ENCODE peak calls at places on chromosome 14, in ten cellular contexts. Z is AG10803; B is fibroblast of lung; E is IMR-90; U is ascending aorta; A is CD8-positive, alpha-beta T cell; I is right lobe of liver; O is BE2C; N is mucosa of descending colon; M is cardiac muscle cell. F is an unnamed sample.

GRCh38 chr14:101551729-101552595 is 9.3 kb upstream of the DIO3 start:
- DNase-seq in Z (no peak), B (no peak), E (no peak), U (no peak), A (no peak), I (no peak), O (no peak), N (peak), M (no peak), F (no peak)

GRCh38 chr14:92922883-92923743 is at the start of gene CHGA:
- DNase-seq in Z (peak), B (peak), E (peak), U (no peak), A (peak), I (no peak), O (peak), N (peak), M (peak), F (peak)

GRCh38 chr14:44316647-44317432 is 190.2 kb downstream of the FSCB start:
- DNase-seq in Z (peak), B (peak), E (peak), U (no peak), A (no peak), I (no peak), O (no peak), N (peak), M (no peak), F (peak)

GRCh38 chr14:67645414-67645813 is 25.7 kb downstream of the ARG2 start:
- DNase-seq in Z (no peak), B (no peak), E (no peak), U (no peak), A (no peak), I (no peak), O (no peak), N (no peak), M (no peak), F (no peak)

GRCh38 chr14:62002636-62003035 is 240.4 kb downstream of the SNAPC1 start:
- DNase-seq in Z (no peak), B (no peak), E (peak), U (no peak), A (no peak), I (no peak), O (no peak), N (no peak), M (no peak), F (peak)

GRCh38 chr14:20986811-20987210 is 3.0 kb upstream of the METTL17 start:
- DNase-seq in Z (peak), B (peak), E (peak), U (peak), A (no peak), I (no peak), O (no peak), N (no peak), M (no peak), F (peak)

GRCh38 chr14:72948481-72949138 is 22.3 kb downstream of the DCAF4 start:
- DNase-seq in Z (peak), B (peak), E (peak), U (peak), A (peak), I (no peak), O (peak), N (peak), M (peak), F (peak)

GRCh38 chr14:71583246-71583645 is 349.0 kb upstream of the RGS6 start:
- DNase-seq in Z (no peak), B (no peak), E (no peak), U (no peak), A (no peak), I (no peak), O (no peak), N (no peak), M (no peak), F (peak)

GRCh38 chr14:49586673-49587460 is 687 bp upstream of the RPS29 start:
- DNase-seq in Z (peak), B (peak), E (peak), U (no peak), A (peak), I (no peak), O (peak), N (peak), M (peak), F (peak)

GRCh38 chr14:78152246-78153068 is 17.7 kb upstream of the NRXN3 start:
- DNase-seq in Z (no peak), B (no peak), E (no peak), U (no peak), A (no peak), I (no peak), O (no peak), N (no peak), M (no peak), F (no peak)

GRCh38 chr14:94056579-94057308 is 24.3 kb downstream of the DDX24 start:
- DNase-seq in Z (no peak), B (peak), E (no peak), U (no peak), A (no peak), I (no peak), O (no peak), N (no peak), M (no peak), F (peak)

GRCh38 chr14:71651228-71651627 is 281.0 kb upstream of the RGS6 start:
- DNase-seq in Z (peak), B (peak), E (peak), U (peak), A (no peak), I (no peak), O (no peak), N (no peak), M (no peak), F (peak)

GRCh38 chr14:95151561-95151960 is 5.8 kb downstream of the DICER1 start:
- DNase-seq in Z (no peak), B (no peak), E (no peak), U (no peak), A (no peak), I (no peak), O (no peak), N (no peak), M (no peak), F (no peak)

GRCh38 chr14:52902971-52903385 is 47.9 kb downstream of the FERMT2 start:
- DNase-seq in Z (no peak), B (peak), E (peak), U (no peak), A (no peak), I (no peak), O (no peak), N (no peak), M (no peak), F (peak)

GRCh38 chr14:89343356-89343755 is 73.7 kb downstream of the FOXN3 start:
- DNase-seq in Z (no peak), B (no peak), E (no peak), U (no peak), A (no peak), I (no peak), O (no peak), N (no peak), M (no peak), F (no peak)

GRCh38 chr14:92819011-92819410 is 24.9 kb downstream of the GOLGA5 start:
- DNase-seq in Z (no peak), B (no peak), E (no peak), U (no peak), A (no peak), I (no peak), O (no peak), N (no peak), M (no peak), F (no peak)

GRCh38 chr14:66017960-66018359 is 468.2 kb upstream of the CCDC196 start:
- DNase-seq in Z (no peak), B (no peak), E (no peak), U (no peak), A (no peak), I (no peak), O (no peak), N (no peak), M (no peak), F (no peak)

GRCh38 chr14:50230601-50231474 is 540 bp downstream of the SOS2 start:
- DNase-seq in Z (peak), B (peak), E (peak), U (peak), A (peak), I (peak), O (peak), N (peak), M (peak), F (peak)

GRCh38 chr14:50087350-50088116 is 28.8 kb downstream of the VCPKMT start:
- DNase-seq in Z (no peak), B (no peak), E (no peak), U (no peak), A (no peak), I (no peak), O (peak), N (no peak), M (no peak), F (no peak)

GRCh38 chr14:82060219-82060618 is 526.6 kb upstream of the SEL1L start:
- DNase-seq in Z (no peak), B (no peak), E (no peak), U (no peak), A (no peak), I (no peak), O (no peak), N (no peak), M (no peak), F (no peak)

GRCh38 chr14:24605435-24606190 is 3.9 kb downstream of the GZMH start:
- DNase-seq in Z (peak), B (no peak), E (no peak), U (no peak), A (peak), I (peak), O (peak), N (peak), M (no peak), F (no peak)

GRCh38 chr14:69848903-69849391 is 30.3 kb upstream of the SMOC1 start:
- DNase-seq in Z (no peak), B (no peak), E (no peak), U (no peak), A (no peak), I (no peak), O (no peak), N (no peak), M (no peak), F (no peak)

GRCh38 chr14:25400607-25401206 is 350.8 kb upstream of the STXBP6 start:
- DNase-seq in Z (peak), B (peak), E (peak), U (no peak), A (no peak), I (no peak), O (peak), N (no peak), M (peak), F (peak)

GRCh38 chr14:62844546-62844945 is 200.7 kb downstream of the KCNH5 start:
- DNase-seq in Z (no peak), B (no peak), E (no peak), U (no peak), A (no peak), I (no peak), O (no peak), N (no peak), M (no peak), F (no peak)

GRCh38 chr14:91307652-91308051 is 63.1 kb upstream of the GPR68 start:
- DNase-seq in Z (no peak), B (no peak), E (no peak), U (no peak), A (no peak), I (no peak), O (no peak), N (no peak), M (no peak), F (no peak)

GRCh38 chr14:100132903-100133510 is 26.4 kb downstream of the DEGS2 start:
- DNase-seq in Z (peak), B (no peak), E (no peak), U (no peak), A (no peak), I (no peak), O (peak), N (no peak), M (no peak), F (no peak)

GRCh38 chr14:32567543-32568384 is 238.7 kb downstream of the AKAP6 start:
- DNase-seq in Z (peak), B (peak), E (peak), U (no peak), A (no peak), I (no peak), O (no peak), N (no peak), M (no peak), F (peak)

GRCh38 chr14:29352681-29353080 is 575.0 kb downstream of the PRKD1 start:
- DNase-seq in Z (peak), B (no peak), E (no peak), U (no peak), A (no peak), I (no peak), O (no peak), N (no peak), M (no peak), F (peak)

GRCh38 chr14:23209651-23210423 is 26.4 kb upstream of the SLC7A8 start:
- DNase-seq in Z (no peak), B (peak), E (peak), U (no peak), A (no peak), I (no peak), O (no peak), N (no peak), M (no peak), F (peak)

GRCh38 chr14:101101456-101102056 is 198.0 kb upstream of the RTL1 start:
- DNase-seq in Z (no peak), B (peak), E (no peak), U (peak), A (peak), I (no peak), O (no peak), N (no peak), M (no peak), F (no peak)

GRCh38 chr14:27015046-27015445 is 417.2 kb upstream of the NOVA1 start:
- DNase-seq in Z (no peak), B (no peak), E (no peak), U (no peak), A (no peak), I (no peak), O (no peak), N (no peak), M (no peak), F (no peak)

GRCh38 chr14:73237786-73238261 is 518 bp downstream of the PAPLN start:
- DNase-seq in Z (no peak), B (peak), E (no peak), U (no peak), A (no peak), I (peak), O (no peak), N (no peak), M (peak), F (no peak)

GRCh38 chr14:50333010-50333409 is 20.9 kb downstream of the DMAC2L start:
- DNase-seq in Z (peak), B (peak), E (peak), U (peak), A (no peak), I (no peak), O (no peak), N (no peak), M (no peak), F (peak)

GRCh38 chr14:31326111-31326510 is 94.2 kb downstream of the HEATR5A start:
- DNase-seq in Z (peak), B (peak), E (peak), U (no peak), A (peak), I (no peak), O (no peak), N (no peak), M (no peak), F (peak)
- TF ChIP-seq CTCF in Z (peak), B (peak), E (peak), U (no peak), A (no peak), I (no peak), O (no peak), N (no peak), M (no peak), F (peak)

GRCh38 chr14:86087377-86087776 is 557.4 kb downstream of the FLRT2 start:
- DNase-seq in Z (no peak), B (no peak), E (no peak), U (no peak), A (no peak), I (no peak), O (no peak), N (no peak), M (no peak), F (no peak)
- H3K4me3 ChIP-seq in Z (no peak), B (no peak), E (no peak), U (no peak), A (no peak), I (no peak), O (no peak), N (no peak), M (no peak), F (no peak)

GRCh38 chr14:105480807-105481801 is 5.6 kb upstream of the CRIP1 start:
- DNase-seq in Z (peak), B (peak), E (peak), U (peak), A (peak), I (peak), O (peak), N (peak), M (peak), F (peak)

GRCh38 chr14:105480165-105480564 is 5.5 kb downstream of the CRIP2 start:
- DNase-seq in Z (no peak), B (no peak), E (no peak), U (no peak), A (no peak), I (no peak), O (no peak), N (peak), M (no peak), F (no peak)

GRCh38 chr14:105483300-105484068 is 3.2 kb upstream of the CRIP1 start:
- DNase-seq in Z (no peak), B (no peak), E (no peak), U (no peak), A (no peak), I (no peak), O (no peak), N (peak), M (no peak), F (no peak)

GRCh38 chr14:105482486-105483110 is 4.1 kb upstream of the CRIP1 start:
- DNase-seq in Z (no peak), B (no peak), E (no peak), U (no peak), A (no peak), I (no peak), O (no peak), N (peak), M (no peak), F (no peak)

DNA sequence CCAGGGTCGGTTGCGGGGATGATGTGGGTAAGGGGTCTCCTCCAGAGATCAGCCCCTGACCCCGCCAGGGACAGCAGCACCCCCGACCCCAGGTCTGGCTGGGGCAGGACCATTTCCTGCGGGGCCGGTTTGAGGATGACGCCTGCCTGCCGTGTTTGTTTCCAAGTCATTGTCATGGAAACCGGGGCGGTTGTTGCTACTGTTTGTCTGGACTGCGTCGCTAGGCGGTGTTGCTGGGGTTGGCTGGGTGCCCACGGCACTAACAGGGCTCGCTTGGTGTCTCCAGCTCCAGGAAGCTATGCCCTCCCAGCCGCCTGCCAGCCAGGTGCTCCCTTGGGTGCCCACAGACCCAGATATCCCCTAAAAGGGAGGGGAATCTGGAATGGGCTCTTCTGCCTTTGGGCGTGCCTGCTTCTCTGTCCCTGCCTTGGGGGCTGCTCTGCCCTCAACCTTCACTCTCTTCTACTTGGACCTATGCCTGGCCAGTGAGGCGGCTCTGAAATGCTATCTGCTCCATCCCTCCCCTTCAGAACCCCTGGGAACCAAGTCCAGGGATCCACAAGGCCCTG is 4.7 kb upstream of the CRIP1 start:
- DNase-seq in Z (peak), B (peak), E (peak), U (peak), A (peak), I (peak), O (peak), N (peak), M (no peak), F (peak)
- TF ChIP-seq CTCF in Z (peak), B (peak), E (peak), U (peak), A (no peak), I (peak), O (peak), N (no peak), M (peak), F (peak)

DNA sequence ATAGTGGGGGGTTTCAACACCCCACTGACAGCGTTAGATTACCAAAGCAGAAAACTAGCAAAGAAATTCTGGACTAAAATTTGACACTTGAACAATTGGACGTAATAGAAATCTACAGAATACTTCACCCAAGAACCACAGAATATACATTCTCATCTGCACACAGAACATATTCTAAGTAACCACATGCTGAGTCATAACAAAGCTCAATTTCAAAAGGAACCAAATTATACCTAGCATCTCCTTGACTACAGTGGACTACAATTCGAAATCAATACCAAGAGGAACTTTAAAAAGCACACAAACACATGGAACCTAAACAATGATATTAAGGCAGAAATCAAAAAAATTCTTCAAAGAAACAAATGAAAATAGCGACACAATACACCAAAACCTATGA is 871.6 kb upstream of the MDGA2 start:
- DNase-seq in Z (no peak), B (no peak), E (peak), U (no peak), A (no peak), I (no peak), O (no peak), N (no peak), M (no peak), F (no peak)
- H3K4me3 ChIP-seq in Z (no peak), B (no peak), E (no peak), U (no peak), A (no peak), I (no peak), O (no peak), N (no peak), M (no peak), F (no peak)

GRCh38 chr14:22180045-22180444 is 409.0 kb downstream of the DAD1 start:
- DNase-seq in Z (no peak), B (no peak), E (no peak), U (no peak), A (no peak), I (no peak), O (no peak), N (no peak), M (no peak), F (no peak)
- TF ChIP-seq CTCF in Z (no peak), B (no peak), E (no peak), U (no peak), A (no peak), I (no peak), O (no peak), N (no peak), M (no peak), F (no peak)

DNA sequence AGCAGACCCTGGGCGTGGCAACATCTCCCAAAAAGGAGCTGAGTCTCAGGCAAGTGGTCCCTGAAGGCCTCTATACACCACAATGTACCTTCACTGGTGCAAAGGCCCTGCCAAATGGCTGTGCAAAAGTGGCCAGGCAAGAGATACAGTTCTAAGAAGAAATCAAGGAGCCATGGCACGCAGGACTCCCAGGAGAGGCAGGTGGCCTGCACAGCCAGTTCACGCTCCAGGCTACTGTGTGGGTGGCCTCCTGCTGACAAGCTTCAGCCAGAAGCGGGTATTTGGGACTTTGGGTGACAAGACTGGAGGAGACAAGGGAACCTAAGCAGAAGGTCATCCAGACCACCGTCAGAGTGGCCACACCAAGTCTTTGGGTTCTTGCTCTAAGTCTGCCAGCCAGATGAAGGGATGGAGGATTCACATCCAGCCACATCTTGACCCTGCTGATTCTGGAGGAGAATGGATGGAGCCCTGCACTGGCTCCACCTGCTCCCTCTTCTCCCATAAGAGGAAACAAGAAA is 20.5 kb upstream of the ZFP36L1 start:
- DNase-seq in Z (no peak), B (no peak), E (no peak), U (no peak), A (no peak), I (no peak), O (no peak), N (no peak), M (no peak), F (no peak)
- H3K4me3 ChIP-seq in Z (no peak), B (no peak), E (no peak), U (no peak), A (no peak), I (no peak), O (no peak), N (no peak), M (no peak), F (no peak)